ENCODE peak calls at places on chromosomes 4 and X, in eight cellular contexts. C is MM.1S, H is tibial nerve, W is mesenchymal stem cell, V is heart left ventricle, Y is OCI-LY7, K is tibial artery, S is GM23248. I is an unnamed sample. For H3K4me1, the result is how much of the 10 kb centered on the place peaks cover.

GRCh38 chr4:138290803-138291202 is 48.7 kb upstream of the SLC7A11 start:
- DNase-seq in S (no peak), Y (no peak), K (no peak), V (no peak), C (no peak), H (no peak), W (peak), I (no peak)

GRCh38 chr4:10276152-10276551 is 159.6 kb upstream of the WDR1 start:
- DNase-seq in W (no peak), H (no peak), S (peak), V (no peak), K (no peak), Y (no peak), C (no peak), I (no peak)

GRCh38 chr4:88881227-88881569 is 175.8 kb downstream of the FAM13A start:
- DNase-seq in C (no peak), K (no peak), V (no peak), S (no peak), W (peak), H (no peak), Y (no peak), I (no peak)

GRCh38 chrX:120775959-120776358 is 99.7 kb downstream of the CT47B1 start:
- DNase-seq in V (no peak), C (no peak), Y (no peak), K (no peak), W (no peak), S (no peak), H (no peak), I (no peak)

GRCh38 chrX:110987292-110987691 is 108.7 kb upstream of the PAK3 start:
- DNase-seq in H (no peak), K (no peak), W (no peak), S (peak), C (no peak), V (no peak), Y (no peak), I (no peak)

GRCh38 chrX:53116101-53116500 is 22.2 kb downstream of the KANTR start:
- DNase-seq in Y (no peak), V (no peak), S (peak), H (no peak), K (no peak), C (peak), W (peak), I (no peak)

GRCh38 chr4:7160439-7160838 is 31.9 kb upstream of the SORCS2 start:
- DNase-seq in Y (no peak), W (no peak), S (no peak), V (no peak), H (no peak), K (peak), C (no peak), I (no peak)

GRCh38 chrX:72128881-72129280 is 2.8 kb downstream of the RTL5 start:
- DNase-seq in H (no peak), Y (no peak), C (no peak), K (no peak), V (no peak), W (no peak), S (peak), I (no peak)

GRCh38 chrX:130330706-130331105 is 9.0 kb upstream of the SLC25A14 start:
- DNase-seq in W (peak), H (no peak), S (peak), V (peak), Y (peak), C (peak), K (no peak), I (no peak)

GRCh38 chr4:104093247-104093646 is 373.5 kb upstream of the TACR3 start:
- DNase-seq in W (no peak), K (no peak), C (no peak), H (no peak), S (no peak), Y (no peak), V (no peak), I (no peak)

GRCh38 chr4:165537028-165537648 is 158.3 kb downstream of the CPE start:
- DNase-seq in S (peak), W (peak), H (peak), Y (peak), C (peak), V (no peak), K (no peak), I (no peak)

GRCh38 chr4:76622126-76622525 is 187.1 kb downstream of the SHROOM3 start:
- DNase-seq in K (no peak), C (no peak), W (peak), Y (no peak), V (no peak), S (peak), H (no peak), I (no peak)

GRCh38 chr4:88446124-88446523 is 10.8 kb upstream of the HERC5 start:
- DNase-seq in V (no peak), H (no peak), W (no peak), K (no peak), S (peak), Y (no peak), C (no peak), I (no peak)

GRCh38 chr4:158172558-158173258 is at the start of gene GASK1B:
- DNase-seq in Y (peak), W (peak), K (no peak), S (peak), C (peak), V (peak), H (peak), I (no peak)

GRCh38 chr4:7134737-7135388 is 57.5 kb upstream of the SORCS2 start:
- DNase-seq in K (peak), C (no peak), Y (no peak), S (peak), W (no peak), H (peak), V (peak), I (peak)

GRCh38 chrX:13791559-13791958 is 25.3 kb downstream of the GPM6B start:
- DNase-seq in C (no peak), K (no peak), S (no peak), H (no peak), Y (no peak), W (no peak), V (no peak), I (no peak)

GRCh38 chr4:89290727-89291126 is 16.9 kb downstream of the GPRIN3 start:
- DNase-seq in H (no peak), Y (peak), S (no peak), C (peak), K (no peak), V (peak), W (no peak), I (no peak)

GRCh38 chrX:81957900-81958545 is 756.1 kb downstream of the SH3BGRL start:
- DNase-seq in V (no peak), C (peak), K (no peak), Y (no peak), S (peak), H (no peak), W (no peak), I (no peak)

GRCh38 chr4:154779362-154779947 is 1.6 kb upstream of the RBM46 start:
- DNase-seq in Y (peak), V (no peak), K (no peak), C (peak), S (peak), H (no peak), W (peak), I (no peak)

GRCh38 chr4:123826896-123827295 is 430.3 kb downstream of the SPRY1 start:
- DNase-seq in V (peak), S (peak), K (no peak), C (no peak), W (peak), H (no peak), Y (no peak), I (peak)

GRCh38 chr4:122005064-122005755 is 53.4 kb upstream of the TRPC3 start:
- DNase-seq in H (no peak), S (peak), Y (no peak), K (no peak), V (no peak), W (peak), C (no peak), I (no peak)

GRCh38 chrX:33840176-33840575 is 291.9 kb downstream of the FAM47A start:
- DNase-seq in C (no peak), S (no peak), V (no peak), W (no peak), Y (no peak), K (no peak), H (peak), I (no peak)

GRCh38 chr4:100493756-100494155 is 24.1 kb downstream of the EMCN start:
- DNase-seq in C (no peak), S (peak), Y (no peak), V (no peak), K (no peak), H (no peak), W (no peak), I (no peak)

GRCh38 chr4:58749206-58749605 is 1639.0 kb upstream of the IGFBP7 start:
- DNase-seq in Y (no peak), C (no peak), V (no peak), W (no peak), K (no peak), H (no peak), S (no peak), I (no peak)

GRCh38 chrX:103170216-103170615 is 44.7 kb upstream of the BEX4 start:
- DNase-seq in H (no peak), S (peak), Y (no peak), K (no peak), W (no peak), C (no peak), V (no peak), I (no peak)

GRCh38 chrX:155334486-155335316 is at the start of gene CLIC2:
- DNase-seq in K (no peak), H (peak), Y (no peak), W (peak), V (peak), S (peak), C (peak), I (peak)

GRCh38 chr4:150152764-150153163 is 74.5 kb downstream of the DCLK2 start:
- DNase-seq in C (no peak), W (no peak), K (no peak), S (peak), Y (no peak), H (no peak), V (no peak), I (no peak)

GRCh38 chrX:20240201-20240600 is 26.5 kb downstream of the RPS6KA3 start:
- DNase-seq in S (no peak), K (no peak), V (no peak), W (no peak), H (no peak), C (no peak), Y (no peak), I (no peak)

GRCh38 chrX:45849261-45849660 is 648.6 kb upstream of the DIPK2B start:
- DNase-seq in C (peak), H (no peak), Y (no peak), K (no peak), W (peak), S (peak), V (no peak), I (no peak)

GRCh38 chr4:126839066-126839465 is 793.7 kb upstream of the INTU start:
- DNase-seq in V (no peak), Y (no peak), W (no peak), H (no peak), S (peak), C (no peak), K (no peak), I (no peak)

GRCh38 chr4:123446791-123447474 is 50.3 kb downstream of the SPRY1 start:
- DNase-seq in W (no peak), K (no peak), H (no peak), V (no peak), S (no peak), Y (peak), C (no peak), I (no peak)

GRCh38 chrX:39613508-39613921 is 484.2 kb downstream of the BCOR start:
- DNase-seq in C (no peak), V (peak), H (peak), K (no peak), Y (peak), S (peak), W (no peak), I (no peak)

GRCh38 chr4:27790911-27791310 is 930.3 kb downstream of the STIM2 start:
- DNase-seq in Y (no peak), H (no peak), S (peak), V (no peak), C (no peak), K (no peak), W (no peak), I (no peak)

GRCh38 chr4:8164194-8164565 is 5.6 kb upstream of the ABLIM2 start:
- DNase-seq in H (no peak), W (no peak), Y (no peak), V (no peak), K (no peak), C (peak), S (no peak), I (no peak)
- H3K4me1 ChIP-seq in H (under half), W (under half), Y (under half), V (under half), K (under half), C (under half), S (under half), I (under half)

GRCh38 chrX:55648434-55648833 is 25.2 kb downstream of the FOXR2 start:
- DNase-seq in C (no peak), H (no peak), W (no peak), K (no peak), V (no peak), S (no peak), Y (no peak), I (no peak)
- H3K4me1 ChIP-seq in C (under half), H (under half), W (under half), K (under half), V (under half), S (under half), Y (under half), I (under half)

DNA sequence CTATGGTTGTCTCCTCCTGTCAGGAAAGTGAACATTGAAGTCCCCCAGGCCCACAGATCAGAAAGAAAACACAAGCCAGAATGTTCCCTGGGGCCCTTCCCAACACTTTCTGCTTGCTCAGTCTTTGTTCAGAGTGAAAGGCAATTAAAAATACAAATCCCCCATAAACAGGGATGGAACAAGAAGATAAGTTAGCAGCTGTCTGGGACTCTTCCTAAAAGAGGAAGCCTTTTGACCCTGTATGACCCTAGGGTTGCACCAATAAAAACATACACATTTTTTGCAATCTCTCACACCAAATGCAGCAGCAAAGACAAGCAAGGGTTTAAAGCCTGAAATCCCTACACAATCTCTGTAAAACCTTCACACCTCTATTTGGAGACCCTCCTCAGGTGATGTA is 22.6 kb downstream of the IRF2 start:
- DNase-seq in S (no peak), K (no peak), V (no peak), H (no peak), C (no peak), W (no peak), Y (no peak), I (no peak)
- H3K4me1 ChIP-seq in S (under half), K (half or more), V (half or more), H (half or more), C (half or more), W (under half), Y (under half), I (half or more)

DNA sequence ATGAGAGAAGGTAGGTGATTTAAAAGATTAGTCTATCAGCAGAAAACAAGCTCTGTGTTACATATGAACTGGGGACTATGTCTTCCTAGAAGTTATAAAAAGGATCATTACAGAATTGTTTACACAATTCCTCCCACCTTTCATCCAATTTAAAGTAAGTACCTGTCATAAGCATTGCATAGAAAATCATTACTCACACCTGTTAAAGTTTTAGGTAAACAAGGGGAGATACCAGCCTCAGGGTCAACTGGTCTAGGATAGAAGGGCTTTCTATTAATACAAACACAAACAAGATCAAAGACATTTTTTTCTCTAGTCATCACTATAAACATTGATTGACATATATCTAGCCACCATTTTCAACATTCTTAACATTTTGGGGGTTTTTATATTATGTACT is 333.9 kb downstream of the ARHGAP24 start:
- DNase-seq in K (no peak), C (no peak), W (no peak), H (no peak), V (no peak), S (no peak), Y (no peak), I (no peak)
- H3K4me1 ChIP-seq in K (under half), C (under half), W (under half), H (under half), V (under half), S (under half), Y (under half), I (under half)

GRCh38 chrX:65696613-65697012 is 29.2 kb downstream of the MSN start:
- DNase-seq in Y (no peak), W (no peak), S (no peak), K (no peak), V (no peak), C (peak), H (no peak), I (no peak)

GRCh38 chrX:65697915-65698796 is 30.7 kb downstream of the MSN start:
- DNase-seq in C (peak), W (peak), K (no peak), V (peak), S (peak), H (no peak), Y (peak), I (peak)

GRCh38 chrX:65690057-65690855 is 22.8 kb downstream of the MSN start:
- DNase-seq in C (no peak), Y (no peak), K (peak), H (no peak), V (no peak), W (peak), S (peak), I (peak)

GRCh38 chrX:65697173-65697572 is 29.7 kb downstream of the MSN start:
- DNase-seq in V (no peak), Y (no peak), C (no peak), H (no peak), W (peak), S (peak), K (no peak), I (no peak)

GRCh38 chrX:65695849-65696248 is 28.4 kb downstream of the MSN start:
- DNase-seq in Y (no peak), C (no peak), V (no peak), S (no peak), W (no peak), K (no peak), H (no peak), I (no peak)
- H3K4me1 ChIP-seq in Y (half or more), C (half or more), V (half or more), S (half or more), W (under half), K (under half), H (under half), I (half or more)

GRCh38 chr4:168609369-168609768 is 112.5 kb downstream of the PALLD start:
- DNase-seq in S (no peak), H (no peak), V (no peak), Y (no peak), K (no peak), W (no peak), C (no peak), I (no peak)

GRCh38 chr4:168610911-168611530 is 114.2 kb downstream of the PALLD start:
- DNase-seq in K (no peak), Y (no peak), S (peak), C (no peak), W (no peak), V (no peak), H (no peak), I (no peak)

GRCh38 chr4:168605411-168605810 is 108.6 kb downstream of the PALLD start:
- DNase-seq in H (no peak), V (no peak), Y (no peak), K (no peak), C (no peak), S (peak), W (peak), I (no peak)

GRCh38 chr4:168607215-168607614 is 110.4 kb downstream of the PALLD start:
- DNase-seq in S (no peak), V (no peak), C (no peak), W (no peak), Y (no peak), K (no peak), H (no peak), I (no peak)

GRCh38 chr4:168608771-168609170 is 111.9 kb downstream of the PALLD start:
- DNase-seq in Y (no peak), V (no peak), K (no peak), S (no peak), C (no peak), W (no peak), H (no peak), I (no peak)
- H3K4me1 ChIP-seq in Y (under half), V (under half), K (under half), S (under half), C (under half), W (under half), H (under half), I (under half)

GRCh38 chr4:40990899-40991265 is 223.5 kb downstream of the APBB2 start:
- DNase-seq in H (no peak), V (no peak), Y (peak), S (peak), W (no peak), C (no peak), K (no peak), I (no peak)

GRCh38 chr4:40992472-40993298 is 221.7 kb downstream of the APBB2 start:
- DNase-seq in V (no peak), Y (peak), W (peak), H (no peak), K (no peak), S (peak), C (no peak), I (no peak)

GRCh38 chr4:40991908-40992307 is 222.4 kb downstream of the APBB2 start:
- DNase-seq in C (peak), S (no peak), W (no peak), K (no peak), V (no peak), H (no peak), Y (peak), I (no peak)

GRCh38 chr4:40998680-40999358 is 215.5 kb downstream of the APBB2 start:
- DNase-seq in W (peak), H (no peak), C (no peak), Y (peak), K (no peak), V (peak), S (peak), I (no peak)

DNA sequence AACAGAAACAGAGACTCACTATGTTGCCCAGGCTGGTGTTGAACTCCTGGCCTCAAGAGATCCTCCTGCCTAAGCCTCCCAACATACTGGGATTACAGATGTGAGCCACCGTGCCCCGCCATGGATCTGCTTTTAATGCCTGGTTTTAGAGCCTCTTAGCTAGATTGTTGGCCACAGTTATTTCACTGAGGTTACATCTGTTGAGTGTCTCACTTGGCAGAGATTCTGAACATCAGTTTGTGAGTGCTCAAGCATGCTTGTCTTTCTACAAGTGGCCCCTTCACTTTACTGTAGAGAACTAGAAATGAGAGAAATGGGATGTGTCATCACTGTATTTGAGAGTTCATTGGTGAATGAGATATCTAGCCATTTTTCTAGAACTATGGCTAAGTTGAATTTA is 218.5 kb downstream of the APBB2 start:
- DNase-seq in V (no peak), Y (peak), S (peak), H (no peak), C (no peak), W (peak), K (no peak), I (no peak)
- H3K4me1 ChIP-seq in V (under half), Y (half or more), S (under half), H (under half), C (under half), W (under half), K (under half), I (under half)

GRCh38 chr4:56086561-56086960 is 137.8 kb downstream of the CEP135 start:
- DNase-seq in C (no peak), S (no peak), W (no peak), K (no peak), V (no peak), Y (no peak), H (no peak), I (no peak)

GRCh38 chr4:56086073-56086521 is 137.4 kb downstream of the CEP135 start:
- DNase-seq in V (no peak), K (no peak), H (no peak), W (peak), S (no peak), Y (no peak), C (no peak), I (no peak)

GRCh38 chr4:56080384-56080783 is 131.6 kb downstream of the CEP135 start:
- DNase-seq in S (no peak), W (peak), C (no peak), Y (no peak), K (no peak), H (no peak), V (no peak), I (no peak)

GRCh38 chr4:56084849-56085248 is 136.1 kb downstream of the CEP135 start:
- DNase-seq in V (no peak), W (no peak), Y (no peak), H (no peak), C (no peak), K (no peak), S (no peak), I (no peak)

GRCh38 chr4:56082809-56083208 is 134.1 kb downstream of the CEP135 start:
- DNase-seq in V (no peak), C (no peak), H (no peak), Y (peak), K (no peak), S (no peak), W (no peak), I (no peak)
- H3K4me1 ChIP-seq in V (under half), C (under half), H (under half), Y (under half), K (under half), S (under half), W (under half), I (under half)

GRCh38 chr4:142354794-142355416 is 491.2 kb downstream of the INPP4B start:
- DNase-seq in C (no peak), K (no peak), S (no peak), H (no peak), V (no peak), W (no peak), Y (no peak), I (no peak)
- H3K4me1 ChIP-seq in C (under half), K (under half), S (half or more), H (under half), V (under half), W (under half), Y (under half), I (under half)

GRCh38 chrX:133523094-133523493 is 107.8 kb upstream of the GPC4 start:
- DNase-seq in K (no peak), C (no peak), S (peak), V (no peak), H (peak), W (no peak), Y (no peak), I (no peak)
- H3K4me1 ChIP-seq in K (under half), C (under half), S (under half), V (under half), H (under half), W (under half), Y (under half), I (under half)

I was measured in right atrium auricular region.